ENCODE peak calls at places on chromosomes 7 and 10, in six cellular contexts. J, Q, L, C, F and Y are unnamed samples.

GRCh38 chr10:103553743-103554487 is 60.4 kb downstream of the NEURL1 start:
- DNase-seq in J (no peak), C (no peak), Q (no peak), F (no peak), L (no peak), Y (no peak)

GRCh38 chr7:99562832-99563231 is 4.4 kb downstream of the ZNF655 start:
- DNase-seq in L (peak), C (no peak), Q (no peak), J (no peak), F (peak), Y (no peak)

GRCh38 chr10:132627736-132628512 is 90.3 kb downstream of the INPP5A start:
- DNase-seq in Q (no peak), J (no peak), C (no peak), L (no peak), F (peak), Y (no peak)

GRCh38 chr7:157484411-157485081 is 147.7 kb downstream of the DNAJB6 start:
- DNase-seq in L (no peak), F (no peak), C (no peak), Q (peak), J (no peak), Y (no peak)

GRCh38 chr10:99711129-99711719 is 20.7 kb downstream of the COX15 start:
- DNase-seq in J (peak), F (peak), L (peak), Q (peak), C (peak), Y (no peak)

GRCh38 chr7:921071-921461 is 33.4 kb downstream of the ADAP1 start:
- DNase-seq in F (no peak), L (no peak), C (no peak), Q (no peak), J (no peak), Y (no peak)

GRCh38 chr10:32149257-32149955 is 93.2 kb upstream of the KIF5B start:
- DNase-seq in L (no peak), F (peak), C (no peak), Q (no peak), J (peak), Y (no peak)

GRCh38 chr7:34121366-34121765 is 216.0 kb downstream of the BMPER start:
- DNase-seq in F (no peak), Q (no peak), J (no peak), L (no peak), C (no peak), Y (no peak)

GRCh38 chr7:91465595-91466061 is 201.4 kb downstream of the FZD1 start:
- DNase-seq in J (no peak), Q (no peak), F (peak), C (no peak), L (no peak), Y (no peak)

GRCh38 chr7:114539575-114539974 is 125.0 kb downstream of the FOXP2 start:
- DNase-seq in C (peak), F (peak), J (peak), Q (peak), L (peak), Y (no peak)

GRCh38 chr7:1505731-1506550 is 1.8 kb upstream of the INTS1 start:
- DNase-seq in C (peak), L (peak), Q (no peak), J (peak), F (no peak), Y (no peak)

GRCh38 chr10:76874151-76874550 is 763.5 kb downstream of the KCNMA1 start:
- DNase-seq in F (peak), C (no peak), Q (no peak), J (no peak), L (peak), Y (no peak)

GRCh38 chr7:148661471-148661870 is 37.2 kb upstream of the CUL1 start:
- DNase-seq in C (no peak), J (no peak), F (no peak), L (no peak), Q (no peak), Y (no peak)

GRCh38 chr10:110643670-110644597 is at the start of gene RBM20:
- DNase-seq in J (no peak), C (no peak), L (peak), Q (peak), F (peak), Y (no peak)

GRCh38 chr7:115631782-115632181 is 398.8 kb downstream of the TFEC start:
- DNase-seq in C (no peak), L (no peak), J (no peak), F (peak), Q (no peak), Y (no peak)

GRCh38 chr10:109959571-109960145 is 36.3 kb upstream of the XPNPEP1 start:
- DNase-seq in J (no peak), L (peak), C (no peak), F (no peak), Q (peak), Y (no peak)

GRCh38 chr10:75718996-75719395 is 287.6 kb downstream of the LRMDA start:
- DNase-seq in C (peak), Q (no peak), F (no peak), J (no peak), L (peak), Y (no peak)

GRCh38 chr7:69365588-69366241 is 232.6 kb upstream of the AUTS2 start:
- DNase-seq in J (no peak), Q (peak), L (peak), F (no peak), C (peak), Y (no peak)

GRCh38 chr10:95508730-95509129 is 52.4 kb downstream of the SORBS1 start:
- DNase-seq in L (no peak), J (no peak), Q (no peak), F (peak), C (no peak), Y (no peak)

GRCh38 chr7:3805151-3805550 is 504.1 kb downstream of the SDK1 start:
- DNase-seq in C (no peak), J (no peak), F (peak), L (no peak), Q (no peak), Y (no peak)

GRCh38 chr10:129766611-129767550 is 197.2 kb downstream of the EBF3 start:
- DNase-seq in L (no peak), C (no peak), F (no peak), Q (no peak), J (no peak), Y (peak)

GRCh38 chr7:7099584-7100014 is 82.7 kb upstream of the C1GALT1 start:
- DNase-seq in J (peak), L (peak), Q (peak), C (no peak), F (peak), Y (peak)

GRCh38 chr10:15084502-15084922 is 4.1 kb downstream of the ACBD7 start:
- DNase-seq in L (no peak), C (no peak), Q (no peak), F (peak), J (no peak), Y (peak)

GRCh38 chr10:48533951-48534720 is 70.7 kb downstream of the ARHGAP22 start:
- DNase-seq in Q (no peak), L (peak), J (no peak), F (no peak), C (no peak), Y (peak)

GRCh38 chr10:23433710-23434109 is 5.2 kb upstream of the OTUD1 start:
- DNase-seq in L (no peak), F (no peak), C (no peak), J (no peak), Q (no peak), Y (no peak)

GRCh38 chr10:35640951-35641429 is 1.1 kb downstream of the FZD8 start:
- DNase-seq in L (peak), C (peak), F (peak), J (peak), Q (peak), Y (peak)